ENCODE peak calls at places on chromosomes 7 and 10, in ten cellular contexts. Q, H, D, X, T, G, B, K, L and C are unnamed samples.

GRCh38 chr10:110527731-110528171 is 30.0 kb downstream of the DUSP5 start:
- DNase-seq in Q (no peak), H (no peak), D (no peak), X (no peak), T (no peak), G (no peak), B (no peak), K (no peak), L (no peak), C (peak; percentile 30)

GRCh38 chr7:31051598-31052503 is at the start of gene ADCYAP1R1:
- DNase-seq in Q (no peak), H (no peak), D (peak; percentile 51), X (peak; percentile 39), T (peak; percentile 48), G (peak; percentile 63), B (no peak), K (no peak), L (no peak), C (no peak)

GRCh38 chr10:50788951-50789904 is 49.5 kb downstream of the ASAH2B start:
- DNase-seq in Q (no peak), H (peak; percentile 42), D (no peak), X (peak; percentile 18), T (no peak), G (no peak), B (peak; percentile 29), K (peak; percentile 30), L (no peak), C (peak; percentile 39)

GRCh38 chr10:62399211-62399610 is 25.0 kb downstream of the ZNF365 start:
- DNase-seq in Q (no peak), H (peak; percentile 63), D (no peak), X (no peak), T (no peak), G (no peak), B (no peak), K (no peak), L (no peak), C (no peak)

GRCh38 chr7:50818324-50818723 is 35.6 kb upstream of the GRB10 start:
- DNase-seq in Q (no peak), H (no peak), D (no peak), X (no peak), T (no peak), G (no peak), B (no peak), K (no peak), L (no peak), C (no peak)

GRCh38 chr10:75717126-75717916 is 285.9 kb downstream of the LRMDA start:
- DNase-seq in Q (no peak), H (no peak), D (no peak), X (no peak), T (no peak), G (no peak), B (peak; percentile 40), K (no peak), L (no peak), C (no peak)

GRCh38 chr10:71359364-71360046 is 37.2 kb upstream of the CDH23 start:
- DNase-seq in Q (no peak), H (no peak), D (no peak), X (no peak), T (no peak), G (no peak), B (peak; percentile 90), K (no peak), L (no peak), C (no peak)

GRCh38 chr7:130070900-130071622 is 727 bp downstream of the KLHDC10 start:
- DNase-seq in Q (no peak), H (no peak), D (no peak), X (peak; percentile 19), T (no peak), G (peak; percentile 12), B (peak; percentile 64), K (no peak), L (no peak), C (peak; percentile 30)

GRCh38 chr10:103145860-103146466 is 47.1 kb downstream of the NT5C2 start:
- DNase-seq in Q (no peak), H (peak; percentile 83), D (no peak), X (peak; percentile 77), T (no peak), G (no peak), B (peak; percentile 35), K (peak; percentile 61), L (peak; percentile 78), C (peak; percentile 85)

GRCh38 chr7:40234046-40234445 is 99.2 kb downstream of the SUGCT start:
- DNase-seq in Q (no peak), H (no peak), D (no peak), X (peak; percentile 31), T (peak; percentile 4), G (no peak), B (no peak), K (no peak), L (no peak), C (no peak)

GRCh38 chr10:125000366-125001312 is 58.7 kb downstream of the ZRANB1 start:
- DNase-seq in Q (no peak), H (peak; percentile 45), D (no peak), X (no peak), T (no peak), G (no peak), B (no peak), K (no peak), L (peak; percentile 41), C (no peak)

GRCh38 chr7:97269741-97270140 is 152.2 kb downstream of the SDHAF3 start:
- DNase-seq in Q (no peak), H (no peak), D (no peak), X (no peak), T (peak; percentile 10), G (no peak), B (no peak), K (no peak), L (no peak), C (peak; percentile 14)

GRCh38 chr7:10181996-10182395 is 791.7 kb upstream of the PHF14 start:
- DNase-seq in Q (no peak), H (no peak), D (no peak), X (no peak), T (no peak), G (peak; percentile 79), B (no peak), K (no peak), L (no peak), C (no peak)

GRCh38 chr10:120495226-120495625 is 38.2 kb downstream of the PLPP4 start:
- DNase-seq in Q (no peak), H (peak; percentile 77), D (no peak), X (peak; percentile 10), T (no peak), G (no peak), B (no peak), K (no peak), L (no peak), C (peak; percentile 63)

GRCh38 chr7:87038993-87039716 is 20.3 kb downstream of the ELAPOR2 start:
- DNase-seq in Q (no peak), H (no peak), D (no peak), X (no peak), T (peak; percentile 11), G (peak; percentile 72), B (no peak), K (no peak), L (no peak), C (peak; percentile 33)

GRCh38 chr7:130909881-130910672 is 176.1 kb upstream of the KLF14 start:
- DNase-seq in Q (no peak), H (no peak), D (no peak), X (no peak), T (no peak), G (no peak), B (no peak), K (no peak), L (no peak), C (peak; percentile 81)

GRCh38 chr10:132915411-132915810 is 27.0 kb downstream of the CFAP46 start:
- DNase-seq in Q (no peak), H (no peak), D (no peak), X (no peak), T (no peak), G (peak; percentile 23), B (peak; percentile 51), K (peak; percentile 54), L (no peak), C (no peak)

GRCh38 chr10:63700209-63700934 is 179.2 kb downstream of the REEP3 start:
- DNase-seq in Q (no peak), H (peak; percentile 98), D (no peak), X (peak; percentile 42), T (no peak), G (peak; percentile 48), B (peak; percentile 40), K (peak; percentile 91), L (peak; percentile 82), C (peak; percentile 96)

GRCh38 chr7:142785841-142786250 is 15.1 kb downstream of the PRSS2 start:
- DNase-seq in Q (no peak), H (no peak), D (no peak), X (no peak), T (no peak), G (no peak), B (no peak), K (no peak), L (no peak), C (no peak)

GRCh38 chr10:78405231-78405630 is 371.6 kb downstream of the RPS24 start:
- DNase-seq in Q (no peak), H (no peak), D (no peak), X (no peak), T (no peak), G (no peak), B (no peak), K (no peak), L (no peak), C (no peak)

GRCh38 chr7:17530741-17531417 is 232.4 kb downstream of the AHR start:
- DNase-seq in Q (no peak), H (peak; percentile 51), D (no peak), X (no peak), T (no peak), G (peak; percentile 27), B (peak; percentile 49), K (peak; percentile 62), L (no peak), C (no peak)

GRCh38 chr10:125284875-125285597 is 124.7 kb upstream of the CTBP2 start:
- DNase-seq in Q (no peak), H (no peak), D (no peak), X (no peak), T (peak; percentile 14), G (no peak), B (peak; percentile 49), K (no peak), L (no peak), C (no peak)

GRCh38 chr10:78865518-78865835 is 203.3 kb upstream of the ZMIZ1 start:
- DNase-seq in Q (no peak), H (peak; percentile 54), D (no peak), X (peak; percentile 2), T (no peak), G (no peak), B (no peak), K (no peak), L (no peak), C (no peak)

GRCh38 chr7:2417981-2418481 is 14.6 kb downstream of the CHST12 start:
- DNase-seq in Q (no peak), H (no peak), D (no peak), X (no peak), T (no peak), G (no peak), B (no peak), K (no peak), L (no peak), C (no peak)

GRCh38 chr10:14601872-14602725 is 172.6 kb downstream of the FAM107B start:
- DNase-seq in Q (no peak), H (peak; percentile 62), D (no peak), X (peak; percentile 84), T (peak; percentile 49), G (no peak), B (peak; percentile 88), K (no peak), L (no peak), C (peak; percentile 94)

GRCh38 chr10:8054498-8055407 is at the start of gene GATA3:
- DNase-seq in Q (no peak), H (peak; percentile 63), D (peak; percentile 82), X (peak; percentile 86), T (peak; percentile 80), G (no peak), B (no peak), K (peak; percentile 9), L (peak; percentile 38), C (peak; percentile 92)

GRCh38 chr10:8912108-8912507 is 857.6 kb downstream of the GATA3 start:
- DNase-seq in Q (no peak), H (no peak), D (no peak), X (no peak), T (no peak), G (no peak), B (no peak), K (no peak), L (no peak), C (no peak)

GRCh38 chr7:106807474-106807873 is 57.6 kb upstream of the PIK3CG start:
- DNase-seq in Q (no peak), H (no peak), D (no peak), X (no peak), T (no peak), G (no peak), B (no peak), K (no peak), L (no peak), C (no peak)